ENCODE peak calls at places on chromosome 10, in seven cellular contexts. One of them, this sample, is unnamed.
A peak's percentile ranks its signal among the peaks of the same experiment; 100 is the strongest.

GRCh38 chr10:35493196-35494118 is 111.7 kb upstream of the GJD4 start:
- DNase-seq in IMR-90: peak; percentile 17
- DNase-seq in SK-N-SH: no peak
- DNase-seq in mammary epithelial cell: peak; percentile 5
- DNase-seq in K562: no peak
- DNase-seq in fibroblast of lung: peak; percentile 35
- DNase-seq in GM23338: no peak
- DNase-seq in this sample: no peak

GRCh38 chr10:3468919-3469638 is 296.5 kb upstream of the PITRM1 start:
- DNase-seq in fibroblast of lung: peak; percentile 97
- DNase-seq in IMR-90: peak; percentile 96
- DNase-seq in mammary epithelial cell: peak; percentile 87
- DNase-seq in K562: no peak
- DNase-seq in GM23338: no peak
- DNase-seq in SK-N-SH: no peak
- DNase-seq in this sample: no peak

GRCh38 chr10:32332299-32332750 is 14.6 kb downstream of the EPC1 start:
- DNase-seq in mammary epithelial cell: peak; percentile 75
- DNase-seq in fibroblast of lung: peak; percentile 44
- DNase-seq in K562: peak; percentile 38
- DNase-seq in IMR-90: peak; percentile 25
- DNase-seq in SK-N-SH: no peak
- DNase-seq in GM23338: no peak
- DNase-seq in this sample: no peak

GRCh38 chr10:109962247-109962646 is 38.9 kb upstream of the XPNPEP1 start:
- DNase-seq in IMR-90: peak; percentile 25
- DNase-seq in K562: no peak
- DNase-seq in fibroblast of lung: no peak
- DNase-seq in GM23338: no peak
- DNase-seq in SK-N-SH: no peak
- DNase-seq in mammary epithelial cell: no peak
- DNase-seq in this sample: no peak

GRCh38 chr10:74705361-74705980 is 120.9 kb upstream of the KAT6B start:
- DNase-seq in GM23338: no peak
- DNase-seq in SK-N-SH: no peak
- DNase-seq in K562: no peak
- DNase-seq in IMR-90: no peak
- DNase-seq in fibroblast of lung: no peak
- DNase-seq in mammary epithelial cell: no peak
- DNase-seq in this sample: no peak

GRCh38 chr10:79203833-79204232 is 135.1 kb downstream of the ZMIZ1 start:
- DNase-seq in SK-N-SH: peak; percentile 92
- DNase-seq in IMR-90: no peak
- DNase-seq in mammary epithelial cell: no peak
- DNase-seq in K562: no peak
- DNase-seq in fibroblast of lung: no peak
- DNase-seq in GM23338: no peak
- DNase-seq in this sample: no peak

GRCh38 chr10:44102726-44103255 is 282.1 kb downstream of the CXCL12 start:
- DNase-seq in mammary epithelial cell: no peak
- DNase-seq in fibroblast of lung: peak; percentile 29
- DNase-seq in SK-N-SH: no peak
- DNase-seq in K562: no peak
- DNase-seq in GM23338: no peak
- DNase-seq in IMR-90: no peak
- DNase-seq in this sample: no peak

GRCh38 chr10:32207544-32207943 is 139.4 kb downstream of the EPC1 start:
- DNase-seq in IMR-90: peak; percentile 28
- DNase-seq in K562: peak; percentile 65
- DNase-seq in mammary epithelial cell: peak; percentile 39
- DNase-seq in GM23338: peak; percentile 69
- DNase-seq in SK-N-SH: peak; percentile 42
- DNase-seq in fibroblast of lung: peak; percentile 33
- DNase-seq in this sample: peak; percentile 44

GRCh38 chr10:3568392-3568791 is 216.6 kb downstream of the KLF6 start:
- DNase-seq in fibroblast of lung: no peak
- DNase-seq in K562: no peak
- DNase-seq in IMR-90: no peak
- DNase-seq in GM23338: no peak
- DNase-seq in mammary epithelial cell: no peak
- DNase-seq in SK-N-SH: no peak
- DNase-seq in this sample: peak; percentile 35

GRCh38 chr10:43939389-43939938 is 290.8 kb upstream of the ZNF32 start:
- DNase-seq in GM23338: no peak
- DNase-seq in SK-N-SH: no peak
- DNase-seq in K562: no peak
- DNase-seq in fibroblast of lung: no peak
- DNase-seq in mammary epithelial cell: no peak
- DNase-seq in IMR-90: no peak
- DNase-seq in this sample: no peak

GRCh38 chr10:3774814-3775670 is 10.0 kb downstream of the KLF6 start:
- DNase-seq in SK-N-SH: no peak
- DNase-seq in mammary epithelial cell: peak; percentile 86
- DNase-seq in fibroblast of lung: peak; percentile 95
- DNase-seq in IMR-90: peak; percentile 91
- DNase-seq in K562: peak; percentile 50
- DNase-seq in GM23338: no peak
- DNase-seq in this sample: peak; percentile 27

GRCh38 chr10:48399056-48399541 is 92.6 kb downstream of the MAPK8 start:
- DNase-seq in K562: no peak
- DNase-seq in GM23338: peak; percentile 22
- DNase-seq in fibroblast of lung: peak; percentile 27
- DNase-seq in mammary epithelial cell: no peak
- DNase-seq in IMR-90: no peak
- DNase-seq in SK-N-SH: no peak
- DNase-seq in this sample: no peak

GRCh38 chr10:30039988-30040387 is 19.4 kb downstream of the JCAD start:
- DNase-seq in IMR-90: no peak
- DNase-seq in GM23338: no peak
- DNase-seq in SK-N-SH: no peak
- DNase-seq in mammary epithelial cell: no peak
- DNase-seq in fibroblast of lung: no peak
- DNase-seq in K562: no peak
- DNase-seq in this sample: no peak

GRCh38 chr10:103761075-103761920 is 94.1 kb downstream of the SH3PXD2A start:
- DNase-seq in GM23338: no peak
- DNase-seq in IMR-90: no peak
- DNase-seq in mammary epithelial cell: peak; percentile 48
- DNase-seq in K562: no peak
- DNase-seq in SK-N-SH: no peak
- DNase-seq in fibroblast of lung: peak; percentile 61
- DNase-seq in this sample: no peak

GRCh38 chr10:113053091-113053490 is 103.0 kb downstream of the TCF7L2 start:
- DNase-seq in mammary epithelial cell: no peak
- DNase-seq in IMR-90: no peak
- DNase-seq in fibroblast of lung: no peak
- DNase-seq in SK-N-SH: no peak
- DNase-seq in K562: no peak
- DNase-seq in GM23338: peak; percentile 67
- DNase-seq in this sample: no peak
- TF ChIP-seq CTCF in mammary epithelial cell: no peak
- TF ChIP-seq CTCF in IMR-90: no peak
- TF ChIP-seq CTCF in fibroblast of lung: no peak
- TF ChIP-seq CTCF in SK-N-SH: no peak
- TF ChIP-seq CTCF in K562: no peak
- TF ChIP-seq CTCF in GM23338: no peak
- TF ChIP-seq CTCF in this sample: no peak

GRCh38 chr10:47299989-47300931 is at the start of gene GDF10:
- DNase-seq in SK-N-SH: peak; percentile 73
- DNase-seq in GM23338: peak; percentile 66
- DNase-seq in fibroblast of lung: peak; percentile 1
- DNase-seq in IMR-90: no peak
- DNase-seq in K562: no peak
- DNase-seq in mammary epithelial cell: no peak
- DNase-seq in this sample: no peak
- H3K4me3 ChIP-seq in SK-N-SH: no peak within 1 kb of the TSS
- H3K4me3 ChIP-seq in GM23338: peak within 1 kb of the TSS; percentile 69
- H3K4me3 ChIP-seq in fibroblast of lung: no peak within 1 kb of the TSS
- H3K4me3 ChIP-seq in IMR-90: peak within 1 kb of the TSS; percentile 25
- H3K4me3 ChIP-seq in K562: no peak within 1 kb of the TSS
- H3K4me3 ChIP-seq in mammary epithelial cell: no peak within 1 kb of the TSS
- H3K4me3 ChIP-seq in this sample: no peak within 1 kb of the TSS

DNA sequence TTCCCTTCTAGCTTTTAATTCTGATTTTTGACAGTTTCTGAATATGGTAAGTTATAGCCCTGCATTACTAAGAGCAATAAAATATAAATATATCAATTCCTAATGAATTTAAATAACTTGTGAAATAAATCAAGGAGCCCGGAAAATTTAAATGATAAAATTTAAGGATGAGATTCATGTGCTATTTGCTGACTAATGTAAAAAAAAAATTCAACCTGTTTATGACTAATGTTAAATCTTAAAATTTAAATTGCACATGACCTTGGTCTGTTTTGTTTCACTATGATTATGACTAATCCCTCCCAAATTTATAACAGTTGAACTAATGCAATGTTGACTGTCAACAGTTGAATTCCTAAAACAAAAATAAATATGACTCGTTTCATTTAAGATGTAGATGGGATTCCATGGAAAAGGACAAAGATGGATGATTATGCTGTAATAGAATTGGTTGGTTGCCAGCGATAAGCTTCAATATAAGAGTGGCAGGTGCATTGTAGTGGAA is 419.9 kb downstream of the NRG3 start:
- DNase-seq in GM23338: no peak
- DNase-seq in fibroblast of lung: no peak
- DNase-seq in K562: no peak
- DNase-seq in SK-N-SH: no peak
- DNase-seq in mammary epithelial cell: no peak
- DNase-seq in IMR-90: no peak
- DNase-seq in this sample: no peak
- H4K20me1 ChIP-seq in GM23338: no peaks in the 10 kb centered on the region
- H4K20me1 ChIP-seq in fibroblast of lung: no peaks in the 10 kb centered on the region
- H4K20me1 ChIP-seq in K562: no peaks in the 10 kb centered on the region
- H4K20me1 ChIP-seq in SK-N-SH: no peaks in the 10 kb centered on the region
- H4K20me1 ChIP-seq in mammary epithelial cell: no peaks in the 10 kb centered on the region
- H4K20me1 ChIP-seq in IMR-90: no peaks in the 10 kb centered on the region
- H4K20me1 ChIP-seq in this sample: no peaks in the 10 kb centered on the region

DNA sequence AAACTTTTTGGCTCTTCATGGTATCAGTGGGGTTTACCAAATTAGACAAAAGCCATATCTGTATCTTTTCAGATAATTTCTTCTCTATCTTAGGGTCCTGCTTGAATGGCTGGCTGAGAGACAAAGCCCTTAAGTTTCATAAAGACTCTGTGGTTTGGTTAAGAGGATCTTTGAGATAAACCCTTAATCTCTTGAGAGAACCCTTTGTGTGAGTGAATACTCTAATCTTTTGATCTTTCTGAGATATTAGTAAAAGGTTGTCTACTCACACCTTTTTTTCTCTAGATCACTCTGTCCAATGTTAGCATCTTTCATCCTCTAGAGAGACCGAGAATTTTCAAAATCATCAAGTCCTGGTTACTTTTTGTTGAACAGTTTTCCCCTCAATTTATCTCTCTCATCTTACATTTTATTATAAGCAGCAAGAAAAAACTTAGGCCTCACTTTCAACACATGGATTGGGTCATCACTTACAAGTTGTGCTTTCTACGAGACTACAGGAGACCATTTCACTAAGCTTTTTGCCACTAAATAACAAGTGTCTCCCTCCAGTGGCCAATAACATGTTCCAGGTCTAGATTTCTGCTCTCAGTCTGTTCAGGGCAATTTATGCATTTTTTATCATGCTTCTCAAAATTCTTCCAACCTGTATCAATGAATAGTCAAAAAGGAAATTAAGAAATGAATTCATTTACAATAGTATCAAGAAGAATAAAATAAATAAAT is 28.4 kb downstream of the DNAJC9 start:
- DNase-seq in mammary epithelial cell: no peak
- DNase-seq in fibroblast of lung: peak; percentile 6
- DNase-seq in SK-N-SH: peak; percentile 7
- DNase-seq in IMR-90: peak; percentile 28
- DNase-seq in GM23338: peak; percentile 52
- DNase-seq in K562: peak; percentile 37
- DNase-seq in this sample: no peak
- TF ChIP-seq CTCF in mammary epithelial cell: peak; percentile 48
- TF ChIP-seq CTCF in fibroblast of lung: peak; percentile 16
- TF ChIP-seq CTCF in SK-N-SH: peak; percentile 56
- TF ChIP-seq CTCF in IMR-90: peak; percentile 30
- TF ChIP-seq CTCF in GM23338: peak; percentile 60
- TF ChIP-seq CTCF in K562: peak; percentile 61
- TF ChIP-seq CTCF in this sample: peak; percentile 52

DNA sequence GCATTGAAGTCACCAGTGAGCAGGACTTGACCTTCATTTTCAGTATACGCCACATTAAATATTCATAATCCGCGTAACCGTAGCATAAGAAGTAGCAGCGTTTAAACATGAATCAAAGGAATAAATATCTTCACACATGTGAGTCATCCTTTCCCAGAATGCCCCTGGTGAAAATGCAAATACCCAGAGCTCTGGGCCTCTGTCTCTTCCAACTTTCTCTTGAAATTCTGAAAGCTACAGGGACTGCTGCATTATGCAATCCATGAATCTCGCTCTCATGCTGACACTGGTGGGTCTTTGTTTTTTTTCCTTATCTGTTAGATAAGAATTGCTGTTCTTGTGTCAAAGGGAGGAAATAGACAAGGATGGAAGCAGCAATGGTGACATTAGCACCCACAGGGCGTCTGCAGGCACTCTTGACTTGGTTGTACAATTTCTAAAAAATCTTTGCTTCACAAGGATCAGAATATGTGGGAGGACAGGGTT is 390.5 kb downstream of the KCNMA1 start:
- DNase-seq in fibroblast of lung: peak; percentile 82
- DNase-seq in K562: no peak
- DNase-seq in mammary epithelial cell: no peak
- DNase-seq in IMR-90: peak; percentile 77
- DNase-seq in SK-N-SH: no peak
- DNase-seq in GM23338: no peak
- DNase-seq in this sample: no peak
- H3K4me3 ChIP-seq in fibroblast of lung: no peak overlapping the region
- H3K4me3 ChIP-seq in K562: no peak overlapping the region
- H3K4me3 ChIP-seq in mammary epithelial cell: no peak overlapping the region
- H3K4me3 ChIP-seq in IMR-90: no peak overlapping the region
- H3K4me3 ChIP-seq in SK-N-SH: no peak overlapping the region
- H3K4me3 ChIP-seq in GM23338: no peak overlapping the region
- H3K4me3 ChIP-seq in this sample: no peak overlapping the region

GRCh38 chr10:132623996-132624846 is 86.6 kb downstream of the INPP5A start:
- DNase-seq in mammary epithelial cell: no peak
- DNase-seq in SK-N-SH: no peak
- DNase-seq in GM23338: no peak
- DNase-seq in IMR-90: no peak
- DNase-seq in K562: no peak
- DNase-seq in fibroblast of lung: no peak
- DNase-seq in this sample: no peak
- H4K20me1 ChIP-seq in mammary epithelial cell: no peaks in the 10 kb centered on the region
- H4K20me1 ChIP-seq in SK-N-SH: no peaks in the 10 kb centered on the region
- H4K20me1 ChIP-seq in GM23338: no peaks in the 10 kb centered on the region
- H4K20me1 ChIP-seq in IMR-90: peaks cover 4% of the 10 kb centered on the region
- H4K20me1 ChIP-seq in K562: peaks cover 28% of the 10 kb centered on the region
- H4K20me1 ChIP-seq in fibroblast of lung: peaks cover 3% of the 10 kb centered on the region
- H4K20me1 ChIP-seq in this sample: peaks cover 44% of the 10 kb centered on the region

This sample was measured in DND-41.